ENCODE peak calls at places on chromosomes 12 and 14, in eight cellular contexts. R, A, X, H, C, T, E and O are unnamed samples.

GRCh38 chr12:51886021-51886710 is 1.7 kb upstream of the ANKRD33 start:
- DNase-seq in R (no peak), A (no peak), X (peak), H (peak), C (no peak), T (peak), E (no peak), O (no peak)

GRCh38 chr12:59858508-59858907 is 262.7 kb downstream of the SLC16A7 start:
- DNase-seq in R (no peak), A (no peak), X (no peak), H (no peak), C (no peak), T (no peak), E (peak), O (no peak)

GRCh38 chr12:52243774-52244614 is 11.0 kb downstream of the KRT7 start:
- DNase-seq in R (no peak), A (peak), X (peak), H (peak), C (no peak), T (peak), E (no peak), O (peak)

GRCh38 chr14:84420236-84420635 is 1109.7 kb upstream of the FLRT2 start:
- DNase-seq in R (no peak), A (no peak), X (no peak), H (no peak), C (no peak), T (peak), E (no peak), O (no peak)

GRCh38 chr14:33676135-33676566 is 274.7 kb downstream of the EGLN3 start:
- DNase-seq in R (peak), A (no peak), X (no peak), H (no peak), C (no peak), T (peak), E (peak), O (no peak)

GRCh38 chr14:105891631-105892452 is 365.5 kb downstream of the TMEM121 start:
- DNase-seq in R (no peak), A (no peak), X (peak), H (no peak), C (no peak), T (no peak), E (no peak), O (peak)

GRCh38 chr12:111441107-111441928 is 35.6 kb downstream of the SH2B3 start:
- DNase-seq in R (no peak), A (no peak), X (no peak), H (no peak), C (no peak), T (no peak), E (no peak), O (no peak)

GRCh38 chr12:127485528-127485927 is 781.4 kb upstream of the TMEM132C start:
- DNase-seq in R (no peak), A (no peak), X (no peak), H (no peak), C (no peak), T (peak), E (no peak), O (no peak)

GRCh38 chr12:63894132-63894531 is 49.6 kb downstream of the SRGAP1 start:
- DNase-seq in R (no peak), A (no peak), X (no peak), H (no peak), C (no peak), T (no peak), E (no peak), O (no peak)

GRCh38 chr12:90037740-90038139 is 329.1 kb upstream of the ATP2B1 start:
- DNase-seq in R (no peak), A (no peak), X (no peak), H (no peak), C (no peak), T (no peak), E (no peak), O (no peak)

GRCh38 chr12:109981311-109981710 is 14.9 kb downstream of the GIT2 start:
- DNase-seq in R (no peak), A (no peak), X (no peak), H (no peak), C (no peak), T (no peak), E (no peak), O (no peak)

GRCh38 chr14:66365388-66365787 is 120.8 kb upstream of the CCDC196 start:
- DNase-seq in R (no peak), A (no peak), X (no peak), H (no peak), C (no peak), T (no peak), E (no peak), O (no peak)

GRCh38 chr12:14317362-14318146 is 47.9 kb upstream of the ATF7IP start:
- DNase-seq in R (no peak), A (no peak), X (no peak), H (no peak), C (no peak), T (no peak), E (no peak), O (no peak)

GRCh38 chr14:104048758-104049496 is 36.6 kb upstream of the ASPG start:
- DNase-seq in R (peak), A (no peak), X (no peak), H (no peak), C (no peak), T (peak), E (peak), O (no peak)

GRCh38 chr14:22508150-22508457 is 80.9 kb downstream of the DAD1 start:
- DNase-seq in R (no peak), A (no peak), X (no peak), H (no peak), C (no peak), T (no peak), E (no peak), O (no peak)

GRCh38 chr14:96162741-96163140 is 41.9 kb upstream of the BDKRB2 start:
- DNase-seq in R (no peak), A (peak), X (no peak), H (no peak), C (no peak), T (no peak), E (no peak), O (no peak)

GRCh38 chr14:34081126-34081575 is 130.3 kb upstream of the EGLN3 start:
- DNase-seq in R (no peak), A (no peak), X (no peak), H (no peak), C (no peak), T (peak), E (no peak), O (no peak)

GRCh38 chr14:99412122-99413061 is 68.3 kb downstream of the SETD3 start:
- DNase-seq in R (peak), A (peak), X (no peak), H (no peak), C (no peak), T (peak), E (no peak), O (no peak)
- TF ChIP-seq CTCF in R (no peak), A (no peak), X (no peak), H (no peak), C (no peak), T (no peak), E (no peak), O (no peak)

GRCh38 chr14:75794615-75795038 is 133.6 kb downstream of the TTLL5 start:
- DNase-seq in R (peak), A (no peak), X (no peak), H (no peak), C (no peak), T (peak), E (no peak), O (no peak)

DNA sequence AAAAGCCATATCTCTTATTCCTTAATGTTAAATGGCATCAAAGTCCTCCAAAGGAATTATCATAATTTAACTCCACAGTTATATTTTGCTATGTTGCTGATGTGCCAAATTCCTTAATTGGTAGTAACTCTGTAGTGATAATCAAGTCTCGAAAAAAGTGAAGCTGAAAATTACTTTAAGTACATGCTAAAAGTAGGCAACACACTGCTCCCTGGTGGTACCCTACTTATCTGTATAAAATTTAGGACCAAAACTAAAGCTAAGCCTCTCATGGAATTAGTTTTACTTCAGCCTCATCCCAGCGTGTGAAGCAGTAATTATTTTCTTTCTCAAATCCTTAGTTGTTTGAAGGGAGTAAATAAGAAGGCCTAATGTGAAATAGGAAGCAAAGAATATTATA is 132.8 kb downstream of the TTLL5 start:
- DNase-seq in R (no peak), A (no peak), X (no peak), H (no peak), C (no peak), T (peak), E (no peak), O (no peak)
- TF ChIP-seq CTCF in R (peak), A (no peak), X (no peak), H (no peak), C (no peak), T (no peak), E (no peak), O (no peak)

DNA sequence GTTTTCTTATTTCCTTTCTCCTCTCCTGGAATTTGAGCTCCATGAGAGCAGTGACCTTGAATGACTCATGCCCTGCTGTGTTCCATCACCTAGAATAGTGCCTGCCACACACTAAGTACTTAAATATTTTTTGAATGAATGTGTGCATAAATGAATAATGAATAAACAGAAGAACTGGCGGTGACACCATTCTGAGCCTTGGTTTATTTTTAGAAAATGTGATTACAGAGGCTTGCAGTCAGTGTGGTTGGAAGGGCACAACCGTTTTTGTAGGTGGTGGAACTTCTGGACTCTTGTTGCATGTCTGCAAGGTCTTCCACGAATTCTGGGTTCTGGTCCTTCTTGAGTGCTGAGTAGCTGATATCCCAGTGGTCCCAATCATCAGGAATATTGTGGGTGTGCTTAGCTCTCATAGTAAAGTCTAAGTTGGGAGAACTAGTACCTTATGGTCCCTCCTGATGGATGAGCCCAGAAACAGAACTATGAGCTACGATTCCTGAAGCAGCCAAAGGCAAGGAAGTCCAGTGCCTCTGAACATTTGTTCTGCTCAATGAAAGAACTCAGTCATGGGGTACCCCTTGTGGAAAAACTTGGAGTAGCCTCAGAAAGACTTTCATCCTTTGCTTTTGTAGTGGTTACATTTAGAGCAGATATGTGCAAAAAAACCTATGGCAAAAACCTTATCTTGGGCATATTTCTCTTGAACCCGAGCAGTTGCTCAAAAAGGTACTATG is 28.8 kb upstream of the BHLHE41 start:
- DNase-seq in R (peak), A (peak), X (no peak), H (no peak), C (no peak), T (peak), E (no peak), O (no peak)
- TF ChIP-seq CTCF in R (peak), A (no peak), X (no peak), H (no peak), C (no peak), T (peak), E (peak), O (no peak)

GRCh38 chr12:76556373-76556772 is 3.2 kb downstream of the OSBPL8 start:
- DNase-seq in R (no peak), A (no peak), X (no peak), H (no peak), C (no peak), T (no peak), E (no peak), O (no peak)

GRCh38 chr12:76558684-76559276 is 791 bp downstream of the OSBPL8 start:
- DNase-seq in R (peak), A (peak), X (peak), H (peak), C (peak), T (peak), E (peak), O (peak)

GRCh38 chr12:76560083-76560491 is 516 bp upstream of the OSBPL8 start:
- DNase-seq in R (no peak), A (no peak), X (no peak), H (no peak), C (no peak), T (no peak), E (no peak), O (no peak)

GRCh38 chr12:76562158-76562557 is 2.6 kb upstream of the OSBPL8 start:
- DNase-seq in R (no peak), A (no peak), X (no peak), H (no peak), C (no peak), T (no peak), E (no peak), O (no peak)

GRCh38 chr12:76559277-76560082 is at the start of gene OSBPL8:
- DNase-seq in R (peak), A (peak), X (peak), H (peak), C (peak), T (peak), E (peak), O (peak)
- TF ChIP-seq CTCF in R (peak), A (no peak), X (no peak), H (no peak), C (peak), T (peak), E (no peak), O (no peak)

GRCh38 chr12:122203968-122204828 is 689 bp downstream of the B3GNT4 start:
- DNase-seq in R (peak), A (no peak), X (peak), H (no peak), C (no peak), T (no peak), E (no peak), O (no peak)
- TF ChIP-seq CTCF in R (no peak), A (no peak), X (no peak), H (no peak), C (no peak), T (no peak), E (no peak), O (no peak)